ENCODE peak calls at places on chromosomes 16 and 17, in ten cellular contexts. One of them, this sample, is unnamed. For H3K4me1, the result is how much of the 10 kb centered on the place peaks cover.

GRCh38 chr16:68403704-68404103 is 44.6 kb downstream of the SMPD3 start:
- DNase-seq in A549: no peak
- DNase-seq in mucosa of descending colon: no peak
- DNase-seq in CD8-positive, alpha-beta T cell: no peak
- DNase-seq in sigmoid colon: no peak
- DNase-seq in neural progenitor cell: no peak
- DNase-seq in pancreas: no peak
- DNase-seq in body of pancreas: no peak
- DNase-seq in mammary epithelial cell: no peak
- DNase-seq in OCI-LY7: no peak
- DNase-seq in this sample: no peak

GRCh38 chr17:79220201-79220714 is 145.6 kb downstream of the ENGASE start:
- DNase-seq in A549: no peak
- DNase-seq in mucosa of descending colon: no peak
- DNase-seq in CD8-positive, alpha-beta T cell: no peak
- DNase-seq in sigmoid colon: no peak
- DNase-seq in neural progenitor cell: peak
- DNase-seq in pancreas: no peak
- DNase-seq in body of pancreas: no peak
- DNase-seq in mammary epithelial cell: no peak
- DNase-seq in OCI-LY7: no peak
- DNase-seq in this sample: peak

GRCh38 chr17:8326591-8327583 is 12.8 kb upstream of the ODF4 start:
- DNase-seq in A549: no peak
- DNase-seq in mucosa of descending colon: peak
- DNase-seq in CD8-positive, alpha-beta T cell: peak
- DNase-seq in sigmoid colon: peak
- DNase-seq in neural progenitor cell: peak
- DNase-seq in pancreas: peak
- DNase-seq in body of pancreas: peak
- DNase-seq in mammary epithelial cell: no peak
- DNase-seq in OCI-LY7: no peak
- DNase-seq in this sample: peak

GRCh38 chr17:13646411-13646810 is 44.7 kb upstream of the HS3ST3A1 start:
- DNase-seq in A549: no peak
- DNase-seq in mucosa of descending colon: no peak
- DNase-seq in CD8-positive, alpha-beta T cell: no peak
- DNase-seq in sigmoid colon: no peak
- DNase-seq in neural progenitor cell: no peak
- DNase-seq in pancreas: no peak
- DNase-seq in body of pancreas: no peak
- DNase-seq in mammary epithelial cell: no peak
- DNase-seq in OCI-LY7: no peak
- DNase-seq in this sample: no peak

GRCh38 chr17:40850287-40850972 is 16.6 kb downstream of the KRT12 start:
- DNase-seq in A549: peak
- DNase-seq in mucosa of descending colon: no peak
- DNase-seq in CD8-positive, alpha-beta T cell: no peak
- DNase-seq in sigmoid colon: no peak
- DNase-seq in neural progenitor cell: no peak
- DNase-seq in pancreas: no peak
- DNase-seq in body of pancreas: no peak
- DNase-seq in mammary epithelial cell: peak
- DNase-seq in OCI-LY7: no peak
- DNase-seq in this sample: no peak

GRCh38 chr17:62162898-62163297 is 97.8 kb upstream of the MED13 start:
- DNase-seq in A549: no peak
- DNase-seq in mucosa of descending colon: no peak
- DNase-seq in CD8-positive, alpha-beta T cell: no peak
- DNase-seq in sigmoid colon: no peak
- DNase-seq in neural progenitor cell: no peak
- DNase-seq in pancreas: no peak
- DNase-seq in body of pancreas: no peak
- DNase-seq in mammary epithelial cell: no peak
- DNase-seq in OCI-LY7: no peak
- DNase-seq in this sample: no peak

GRCh38 chr16:27625050-27625697 is 75.2 kb downstream of the KATNIP start:
- DNase-seq in A549: peak
- DNase-seq in mucosa of descending colon: peak
- DNase-seq in CD8-positive, alpha-beta T cell: no peak
- DNase-seq in sigmoid colon: no peak
- DNase-seq in neural progenitor cell: no peak
- DNase-seq in pancreas: no peak
- DNase-seq in body of pancreas: no peak
- DNase-seq in mammary epithelial cell: no peak
- DNase-seq in OCI-LY7: no peak
- DNase-seq in this sample: no peak

GRCh38 chr16:67865318-67865717 is 7.5 kb upstream of the EDC4 start:
- DNase-seq in A549: peak
- DNase-seq in mucosa of descending colon: peak
- DNase-seq in CD8-positive, alpha-beta T cell: no peak
- DNase-seq in sigmoid colon: no peak
- DNase-seq in neural progenitor cell: peak
- DNase-seq in pancreas: no peak
- DNase-seq in body of pancreas: no peak
- DNase-seq in mammary epithelial cell: peak
- DNase-seq in OCI-LY7: peak
- DNase-seq in this sample: peak

GRCh38 chr16:48617104-48617503 is 7.1 kb upstream of the N4BP1 start:
- DNase-seq in A549: no peak
- DNase-seq in mucosa of descending colon: no peak
- DNase-seq in CD8-positive, alpha-beta T cell: no peak
- DNase-seq in sigmoid colon: peak
- DNase-seq in neural progenitor cell: no peak
- DNase-seq in pancreas: no peak
- DNase-seq in body of pancreas: no peak
- DNase-seq in mammary epithelial cell: no peak
- DNase-seq in OCI-LY7: no peak
- DNase-seq in this sample: peak

GRCh38 chr16:87851141-87851587 is 18.1 kb downstream of the SLC7A5 start:
- DNase-seq in A549: no peak
- DNase-seq in mucosa of descending colon: no peak
- DNase-seq in CD8-positive, alpha-beta T cell: no peak
- DNase-seq in sigmoid colon: no peak
- DNase-seq in neural progenitor cell: no peak
- DNase-seq in pancreas: peak
- DNase-seq in body of pancreas: no peak
- DNase-seq in mammary epithelial cell: peak
- DNase-seq in OCI-LY7: no peak
- DNase-seq in this sample: no peak

GRCh38 chr16:62692685-62693084 is 656.4 kb upstream of the CDH8 start:
- DNase-seq in A549: no peak
- DNase-seq in mucosa of descending colon: no peak
- DNase-seq in CD8-positive, alpha-beta T cell: no peak
- DNase-seq in sigmoid colon: no peak
- DNase-seq in neural progenitor cell: no peak
- DNase-seq in pancreas: no peak
- DNase-seq in body of pancreas: no peak
- DNase-seq in mammary epithelial cell: no peak
- DNase-seq in OCI-LY7: no peak
- DNase-seq in this sample: no peak

GRCh38 chr17:82320140-82320840 is 2.9 kb upstream of the CD7 start:
- DNase-seq in A549: no peak
- DNase-seq in mucosa of descending colon: no peak
- DNase-seq in CD8-positive, alpha-beta T cell: no peak
- DNase-seq in sigmoid colon: no peak
- DNase-seq in neural progenitor cell: no peak
- DNase-seq in pancreas: peak
- DNase-seq in body of pancreas: no peak
- DNase-seq in mammary epithelial cell: no peak
- DNase-seq in OCI-LY7: no peak
- DNase-seq in this sample: no peak

GRCh38 chr17:73196500-73196899 is 3.6 kb downstream of the COG1 start:
- DNase-seq in A549: peak
- DNase-seq in mucosa of descending colon: peak
- DNase-seq in CD8-positive, alpha-beta T cell: no peak
- DNase-seq in sigmoid colon: peak
- DNase-seq in neural progenitor cell: peak
- DNase-seq in pancreas: peak
- DNase-seq in body of pancreas: peak
- DNase-seq in mammary epithelial cell: no peak
- DNase-seq in OCI-LY7: no peak
- DNase-seq in this sample: peak

GRCh38 chr17:45132569-45133463 is 501 bp upstream of the PLCD3 start:
- DNase-seq in A549: peak
- DNase-seq in mucosa of descending colon: peak
- DNase-seq in CD8-positive, alpha-beta T cell: peak
- DNase-seq in sigmoid colon: peak
- DNase-seq in neural progenitor cell: peak
- DNase-seq in pancreas: peak
- DNase-seq in body of pancreas: peak
- DNase-seq in mammary epithelial cell: peak
- DNase-seq in OCI-LY7: peak
- DNase-seq in this sample: peak

GRCh38 chr17:50370052-50370451 is 2.9 kb downstream of the MRPL27 start:
- DNase-seq in A549: no peak
- DNase-seq in mucosa of descending colon: no peak
- DNase-seq in CD8-positive, alpha-beta T cell: no peak
- DNase-seq in sigmoid colon: no peak
- DNase-seq in neural progenitor cell: no peak
- DNase-seq in pancreas: no peak
- DNase-seq in body of pancreas: no peak
- DNase-seq in mammary epithelial cell: no peak
- DNase-seq in OCI-LY7: no peak
- DNase-seq in this sample: no peak

GRCh38 chr17:77602062-77602746 is 356.3 kb upstream of the TNRC6C start:
- DNase-seq in A549: no peak
- DNase-seq in mucosa of descending colon: no peak
- DNase-seq in CD8-positive, alpha-beta T cell: no peak
- DNase-seq in sigmoid colon: peak
- DNase-seq in neural progenitor cell: no peak
- DNase-seq in pancreas: no peak
- DNase-seq in body of pancreas: peak
- DNase-seq in mammary epithelial cell: peak
- DNase-seq in OCI-LY7: no peak
- DNase-seq in this sample: peak
- TF ChIP-seq CTCF in A549: no peak
- TF ChIP-seq CTCF in mucosa of descending colon: no peak
- TF ChIP-seq CTCF in CD8-positive, alpha-beta T cell: no peak
- TF ChIP-seq CTCF in sigmoid colon: no peak
- TF ChIP-seq CTCF in neural progenitor cell: no peak
- TF ChIP-seq CTCF in pancreas: no peak
- TF ChIP-seq CTCF in body of pancreas: no peak
- TF ChIP-seq CTCF in mammary epithelial cell: no peak
- TF ChIP-seq CTCF in OCI-LY7: no peak
- TF ChIP-seq CTCF in this sample: no peak

GRCh38 chr17:6286239-6286638 is 148.7 kb downstream of the AIPL1 start:
- DNase-seq in A549: peak
- DNase-seq in mucosa of descending colon: no peak
- DNase-seq in CD8-positive, alpha-beta T cell: no peak
- DNase-seq in sigmoid colon: no peak
- DNase-seq in neural progenitor cell: no peak
- DNase-seq in pancreas: no peak
- DNase-seq in body of pancreas: no peak
- DNase-seq in mammary epithelial cell: peak
- DNase-seq in OCI-LY7: no peak
- DNase-seq in this sample: no peak
- H3K4me3 ChIP-seq in A549: no peak
- H3K4me3 ChIP-seq in mucosa of descending colon: no peak
- H3K4me3 ChIP-seq in CD8-positive, alpha-beta T cell: no peak
- H3K4me3 ChIP-seq in sigmoid colon: no peak
- H3K4me3 ChIP-seq in neural progenitor cell: no peak
- H3K4me3 ChIP-seq in pancreas: no peak
- H3K4me3 ChIP-seq in body of pancreas: no peak
- H3K4me3 ChIP-seq in mammary epithelial cell: no peak
- H3K4me3 ChIP-seq in OCI-LY7: no peak
- H3K4me3 ChIP-seq in this sample: no peak

DNA sequence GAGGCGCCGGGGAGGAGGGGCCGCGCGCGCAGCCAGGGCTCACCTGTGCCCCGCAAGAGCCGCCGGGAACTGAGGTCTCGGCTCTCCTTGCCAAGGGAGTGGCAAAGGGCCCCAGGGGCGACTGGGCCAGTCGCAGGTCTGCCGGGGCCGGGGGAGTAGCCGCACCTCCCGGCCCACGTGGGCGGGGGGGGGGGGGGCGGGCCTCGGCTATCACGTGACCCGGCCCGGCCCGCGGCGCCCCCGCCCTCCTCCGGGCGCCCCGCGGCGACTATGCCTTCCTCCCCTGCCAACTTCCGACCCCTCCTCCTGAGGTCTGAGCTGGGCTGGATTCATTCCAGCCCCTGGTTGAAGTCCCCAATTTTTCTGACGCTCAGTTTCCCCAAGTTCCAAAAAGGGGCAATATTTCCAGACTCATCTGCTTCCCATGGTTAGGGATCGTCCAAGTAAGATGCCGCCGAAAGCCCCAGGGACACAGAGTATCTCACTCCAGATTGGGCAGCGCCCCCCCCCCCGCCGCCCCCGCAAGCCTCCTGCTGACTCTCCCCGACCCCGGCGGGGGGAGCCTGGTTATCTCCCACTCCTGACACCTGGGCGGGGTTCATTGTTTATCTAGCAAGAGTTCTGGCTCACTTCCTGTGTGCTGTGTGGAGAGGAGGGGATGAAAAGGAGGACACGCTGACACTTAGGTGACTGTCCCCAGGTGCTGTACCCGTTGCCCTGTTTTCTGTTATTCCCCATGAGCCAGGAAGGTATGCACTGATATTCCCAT is at the start of gene TMC6:
- DNase-seq in A549: peak
- DNase-seq in mucosa of descending colon: peak
- DNase-seq in CD8-positive, alpha-beta T cell: peak
- DNase-seq in sigmoid colon: peak
- DNase-seq in neural progenitor cell: peak
- DNase-seq in pancreas: no peak
- DNase-seq in body of pancreas: peak
- DNase-seq in mammary epithelial cell: peak
- DNase-seq in OCI-LY7: peak
- DNase-seq in this sample: no peak
- H3K4me1 ChIP-seq in A549: under half
- H3K4me1 ChIP-seq in mucosa of descending colon: under half
- H3K4me1 ChIP-seq in CD8-positive, alpha-beta T cell: half or more
- H3K4me1 ChIP-seq in sigmoid colon: under half
- H3K4me1 ChIP-seq in neural progenitor cell: under half
- H3K4me1 ChIP-seq in pancreas: under half
- H3K4me1 ChIP-seq in body of pancreas: under half
- H3K4me1 ChIP-seq in mammary epithelial cell: under half
- H3K4me1 ChIP-seq in OCI-LY7: half or more
- H3K4me1 ChIP-seq in this sample: under half

DNA sequence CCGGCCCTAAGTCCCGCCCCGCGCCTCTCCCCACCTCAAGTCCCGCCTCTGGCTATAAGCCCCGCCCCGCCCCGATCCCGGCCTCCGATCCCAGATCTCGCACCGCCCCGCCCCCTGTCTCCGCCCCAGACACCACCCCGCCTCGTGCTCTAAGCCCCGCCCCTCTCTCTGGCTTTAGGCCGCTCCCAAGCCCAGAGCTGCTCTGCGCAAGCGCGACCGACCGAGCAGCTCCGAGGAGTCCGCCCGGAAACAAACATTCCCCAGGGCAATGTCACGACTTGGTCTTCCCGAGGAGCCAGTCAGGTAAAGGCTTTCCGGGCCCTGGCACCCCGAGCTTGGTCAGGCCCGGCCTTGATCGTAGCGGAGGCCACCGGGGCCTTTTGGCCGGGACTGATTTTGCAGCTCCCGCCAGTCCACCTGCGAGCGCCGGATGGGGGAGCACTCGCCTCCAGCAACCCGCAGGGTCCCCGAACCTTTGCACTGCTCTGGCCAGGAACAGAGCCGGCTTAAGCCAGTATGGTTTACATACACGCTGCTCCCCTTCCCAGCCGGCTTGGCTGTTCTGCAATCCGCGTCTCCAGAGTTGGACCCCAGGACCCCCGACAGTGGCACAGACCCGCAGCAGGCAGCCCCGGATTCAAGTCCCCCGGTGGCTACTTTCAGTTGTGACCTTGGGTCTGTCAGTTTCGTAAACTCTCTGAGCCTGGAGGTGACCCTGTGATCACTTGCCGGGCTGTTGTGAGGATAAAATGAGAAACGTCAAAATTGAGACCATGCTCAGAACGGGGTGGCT is at the start of gene NUDT7:
- DNase-seq in A549: peak
- DNase-seq in mucosa of descending colon: peak
- DNase-seq in CD8-positive, alpha-beta T cell: peak
- DNase-seq in sigmoid colon: peak
- DNase-seq in neural progenitor cell: peak
- DNase-seq in pancreas: peak
- DNase-seq in body of pancreas: peak
- DNase-seq in mammary epithelial cell: peak
- DNase-seq in OCI-LY7: peak
- DNase-seq in this sample: peak
- TF ChIP-seq CTCF in A549: peak
- TF ChIP-seq CTCF in mucosa of descending colon: no peak
- TF ChIP-seq CTCF in CD8-positive, alpha-beta T cell: no peak
- TF ChIP-seq CTCF in sigmoid colon: no peak
- TF ChIP-seq CTCF in neural progenitor cell: peak
- TF ChIP-seq CTCF in pancreas: no peak
- TF ChIP-seq CTCF in body of pancreas: no peak
- TF ChIP-seq CTCF in mammary epithelial cell: peak
- TF ChIP-seq CTCF in OCI-LY7: peak
- TF ChIP-seq CTCF in this sample: peak